ENCODE peak calls at places on chromosomes 16 and 17, in five cellular contexts. H, O, A, P and S are unnamed samples.

GRCh38 chr16:1209081-1209480 is 16.0 kb downstream of the TPSG1 start:
- DNase-seq in H (no peak), O (no peak), A (no peak), P (no peak), S (no peak)

GRCh38 chr17:31548709-31549108 is 157.2 kb downstream of the RAB11FIP4 start:
- DNase-seq in H (no peak), O (no peak), A (no peak), P (no peak), S (no peak)

GRCh38 chr16:81366316-81366932 is 51.7 kb downstream of the GAN start:
- DNase-seq in H (no peak), O (peak), A (no peak), P (peak), S (peak)

GRCh38 chr17:21143695-21144094 is 16.9 kb downstream of the DHRS7B start:
- DNase-seq in H (no peak), O (no peak), A (no peak), P (no peak), S (no peak)

GRCh38 chr17:28338056-28338768 is 2.7 kb downstream of the TNFAIP1 start:
- DNase-seq in H (no peak), O (no peak), A (no peak), P (no peak), S (no peak)

GRCh38 chr16:21614896-21615295 is 15.5 kb downstream of the METTL9 start:
- DNase-seq in H (no peak), O (no peak), A (no peak), P (no peak), S (no peak)

GRCh38 chr17:77120866-77121265 is 19.9 kb upstream of the SEC14L1 start:
- DNase-seq in H (no peak), O (no peak), A (no peak), P (no peak), S (no peak)

GRCh38 chr17:48998557-48999440 is 1.6 kb downstream of the IGF2BP1 start:
- DNase-seq in H (no peak), O (peak), A (no peak), P (peak), S (no peak)

GRCh38 chr16:83013071-83013470 is 386.3 kb downstream of the CDH13 start:
- DNase-seq in H (no peak), O (no peak), A (no peak), P (no peak), S (no peak)

GRCh38 chr16:28915181-28915580 is 9.9 kb downstream of the RABEP2 start:
- DNase-seq in H (no peak), O (peak), A (no peak), P (no peak), S (no peak)

GRCh38 chr17:49471089-49471683 is 23.9 kb upstream of the NGFR start:
- DNase-seq in H (no peak), O (no peak), A (no peak), P (peak), S (no peak)

GRCh38 chr17:74987909-74988711 is 678 bp downstream of the CDR2L start:
- DNase-seq in H (peak), O (peak), A (peak), P (peak), S (no peak)

GRCh38 chr17:76659928-76660614 is 16.5 kb upstream of the ST6GALNAC1 start:
- DNase-seq in H (no peak), O (peak), A (peak), P (no peak), S (peak)

GRCh38 chr16:2486645-2487516 is 12.0 kb downstream of the TBC1D24 start:
- DNase-seq in H (peak), O (no peak), A (peak), P (no peak), S (no peak)

GRCh38 chr16:49592507-49593422 is 219.2 kb downstream of the C16orf78 start:
- DNase-seq in H (peak), O (peak), A (peak), P (peak), S (no peak)

GRCh38 chr16:57138281-57138935 is 46.0 kb downstream of the CPNE2 start:
- DNase-seq in H (no peak), O (no peak), A (no peak), P (no peak), S (no peak)

GRCh38 chr16:10453159-10453510 is 67.3 kb downstream of the ATF7IP2 start:
- DNase-seq in H (no peak), O (no peak), A (no peak), P (no peak), S (no peak)

GRCh38 chr16:29686740-29687327 is 7.9 kb downstream of the QPRT start:
- DNase-seq in H (no peak), O (no peak), A (no peak), P (no peak), S (no peak)

GRCh38 chr17:57356722-57357391 is 100.5 kb downstream of the MSI2 start:
- DNase-seq in H (no peak), O (no peak), A (peak), P (no peak), S (no peak)

GRCh38 chr17:50661348-50661747 is 26.7 kb downstream of the ABCC3 start:
- DNase-seq in H (no peak), O (no peak), A (no peak), P (no peak), S (no peak)

GRCh38 chr16:12646490-12647274 is 157.0 kb downstream of the CPPED1 start:
- DNase-seq in H (no peak), O (peak), A (no peak), P (no peak), S (no peak)

GRCh38 chr17:48123111-48123510 is 15.5 kb downstream of the SNX11 start:
- DNase-seq in H (no peak), O (no peak), A (no peak), P (no peak), S (no peak)

GRCh38 chr17:75642221-75643032 is 9.2 kb downstream of the SMIM5 start:
- DNase-seq in H (no peak), O (no peak), A (peak), P (no peak), S (no peak)

GRCh38 chr17:32341141-32341856 is 674 bp downstream of the C17orf75 start:
- DNase-seq in H (peak), O (peak), A (no peak), P (peak), S (no peak)

GRCh38 chr17:73003487-73003886 is 89.0 kb downstream of the SLC39A11 start:
- DNase-seq in H (no peak), O (peak), A (no peak), P (no peak), S (peak)

GRCh38 chr16:4570688-4571321 is 14.7 kb downstream of the C16orf96 start:
- DNase-seq in H (no peak), O (no peak), A (no peak), P (no peak), S (no peak)

GRCh38 chr17:57662644-57663308 is 82.3 kb downstream of the CCDC182 start:
- DNase-seq in H (peak), O (peak), A (peak), P (peak), S (peak)

GRCh38 chr16:78770353-78771091 is 671.1 kb downstream of the WWOX start:
- DNase-seq in H (peak), O (peak), A (peak), P (peak), S (no peak)

GRCh38 chr17:9016941-9017552 is 4.3 kb upstream of the NTN1 start:
- DNase-seq in H (no peak), O (no peak), A (no peak), P (peak), S (no peak)

GRCh38 chr17:8883353-8883752 is 15.9 kb upstream of the PIK3R6 start:
- DNase-seq in H (no peak), O (no peak), A (no peak), P (no peak), S (no peak)

GRCh38 chr16:66939366-66939765 is 4.0 kb downstream of the CES2 start:
- DNase-seq in H (no peak), O (no peak), A (no peak), P (no peak), S (no peak)

GRCh38 chr16:2766430-2767139 is 10.5 kb downstream of the ELOB start:
- DNase-seq in H (no peak), O (no peak), A (no peak), P (no peak), S (no peak)

GRCh38 chr17:77375917-77376651 is 235.3 kb downstream of the SEC14L1 start:
- DNase-seq in H (peak), O (no peak), A (peak), P (peak), S (no peak)

GRCh38 chr17:59534583-59534982 is 30.8 kb upstream of the DHX40 start:
- DNase-seq in H (no peak), O (peak), A (no peak), P (no peak), S (no peak)

DNA sequence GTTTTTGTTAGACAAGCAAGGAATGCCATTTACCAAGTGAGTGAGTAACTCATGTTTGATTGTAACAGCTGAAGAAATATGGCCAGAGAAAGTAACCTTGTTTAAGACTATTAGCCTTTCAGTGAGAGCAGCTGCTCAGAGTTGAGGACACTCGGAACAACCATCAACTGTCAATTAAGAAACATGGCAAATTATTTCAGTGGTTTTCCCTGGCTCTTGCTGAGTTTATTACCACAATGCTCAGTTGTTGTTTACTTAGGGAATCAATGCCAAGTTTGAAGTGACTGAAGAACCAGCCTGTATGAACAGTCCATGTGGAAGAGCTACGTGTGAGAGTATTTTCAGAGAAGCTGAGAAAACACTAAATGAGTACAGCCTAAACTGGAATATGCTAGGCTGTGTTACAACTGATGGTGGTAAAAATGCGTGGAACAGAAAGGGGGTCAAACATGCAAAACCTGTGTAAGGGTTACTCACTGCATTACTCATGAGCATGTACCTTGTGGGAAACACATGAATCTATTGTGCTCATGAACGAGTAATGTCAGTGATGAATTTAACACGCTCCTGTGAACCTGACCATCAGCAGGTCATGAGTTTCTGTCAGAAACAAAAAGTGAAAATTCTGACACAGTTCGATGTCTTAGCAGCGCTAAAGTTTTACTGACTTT is 33.7 kb downstream of the GNA13 start:
- DNase-seq in H (no peak), O (no peak), A (no peak), P (no peak), S (peak)
- H3K4me3 ChIP-seq in H (no peak), O (no peak), A (no peak), P (no peak), S (peak)

GRCh38 chr16:48426244-48427135 is 41.3 kb upstream of the SIAH1 start:
- DNase-seq in H (no peak), O (no peak), A (no peak), P (no peak), S (no peak)
- H3K4me3 ChIP-seq in H (no peak), O (no peak), A (no peak), P (no peak), S (no peak)

GRCh38 chr17:78714534-78714933 is 67.5 kb downstream of the CYTH1 start:
- DNase-seq in H (no peak), O (no peak), A (no peak), P (no peak), S (no peak)
- H3K4me3 ChIP-seq in H (no peak), O (no peak), A (no peak), P (no peak), S (no peak)

GRCh38 chr17:69729937-69730336 is 315.4 kb downstream of the MAP2K6 start:
- DNase-seq in H (no peak), O (no peak), A (no peak), P (no peak), S (no peak)

GRCh38 chr17:69733171-69734014 is 318.9 kb downstream of the MAP2K6 start:
- DNase-seq in H (no peak), O (peak), A (no peak), P (no peak), S (no peak)

GRCh38 chr17:69725125-69725524 is 310.6 kb downstream of the MAP2K6 start:
- DNase-seq in H (no peak), O (no peak), A (no peak), P (no peak), S (no peak)

GRCh38 chr17:69732272-69732671 is 317.8 kb downstream of the MAP2K6 start:
- DNase-seq in H (no peak), O (no peak), A (no peak), P (no peak), S (no peak)

GRCh38 chr17:69728816-69729215 is 314.3 kb downstream of the MAP2K6 start:
- DNase-seq in H (no peak), O (no peak), A (no peak), P (no peak), S (no peak)
- H3K4me3 ChIP-seq in H (no peak), O (no peak), A (no peak), P (no peak), S (no peak)

GRCh38 chr16:88804552-88805339 is 1.2 kb downstream of the CDT1 start:
- DNase-seq in H (peak), O (no peak), A (no peak), P (no peak), S (no peak)
- H3K4me3 ChIP-seq in H (no peak), O (peak), A (no peak), P (peak), S (peak)

DNA sequence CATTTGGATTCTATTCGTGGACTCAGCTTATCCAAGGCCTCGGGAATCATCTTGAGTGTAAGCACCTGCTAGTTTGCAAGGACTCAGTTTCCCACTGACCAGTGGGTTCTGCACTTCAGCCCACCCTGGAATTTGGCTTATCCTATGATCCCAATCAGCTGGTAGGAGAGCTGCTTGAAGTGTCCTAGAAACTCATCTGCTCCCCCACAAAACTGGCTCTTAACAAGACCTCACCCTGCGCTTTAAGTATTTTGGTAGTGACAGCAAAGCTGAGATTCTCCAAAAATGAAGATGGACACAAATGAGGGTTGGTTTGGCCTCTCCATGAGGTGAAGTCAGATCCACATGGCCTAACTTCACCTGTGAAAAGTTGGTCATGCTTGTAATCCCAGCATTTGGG is 57.3 kb downstream of the NDE1 start:
- DNase-seq in H (no peak), O (no peak), A (no peak), P (no peak), S (no peak)
- H3K4me3 ChIP-seq in H (no peak), O (no peak), A (no peak), P (no peak), S (no peak)

GRCh38 chr17:37519241-37519985 is 29.7 kb downstream of the DUSP14 start:
- DNase-seq in H (no peak), O (no peak), A (no peak), P (no peak), S (no peak)
- H3K4me3 ChIP-seq in H (no peak), O (no peak), A (no peak), P (no peak), S (no peak)

DNA sequence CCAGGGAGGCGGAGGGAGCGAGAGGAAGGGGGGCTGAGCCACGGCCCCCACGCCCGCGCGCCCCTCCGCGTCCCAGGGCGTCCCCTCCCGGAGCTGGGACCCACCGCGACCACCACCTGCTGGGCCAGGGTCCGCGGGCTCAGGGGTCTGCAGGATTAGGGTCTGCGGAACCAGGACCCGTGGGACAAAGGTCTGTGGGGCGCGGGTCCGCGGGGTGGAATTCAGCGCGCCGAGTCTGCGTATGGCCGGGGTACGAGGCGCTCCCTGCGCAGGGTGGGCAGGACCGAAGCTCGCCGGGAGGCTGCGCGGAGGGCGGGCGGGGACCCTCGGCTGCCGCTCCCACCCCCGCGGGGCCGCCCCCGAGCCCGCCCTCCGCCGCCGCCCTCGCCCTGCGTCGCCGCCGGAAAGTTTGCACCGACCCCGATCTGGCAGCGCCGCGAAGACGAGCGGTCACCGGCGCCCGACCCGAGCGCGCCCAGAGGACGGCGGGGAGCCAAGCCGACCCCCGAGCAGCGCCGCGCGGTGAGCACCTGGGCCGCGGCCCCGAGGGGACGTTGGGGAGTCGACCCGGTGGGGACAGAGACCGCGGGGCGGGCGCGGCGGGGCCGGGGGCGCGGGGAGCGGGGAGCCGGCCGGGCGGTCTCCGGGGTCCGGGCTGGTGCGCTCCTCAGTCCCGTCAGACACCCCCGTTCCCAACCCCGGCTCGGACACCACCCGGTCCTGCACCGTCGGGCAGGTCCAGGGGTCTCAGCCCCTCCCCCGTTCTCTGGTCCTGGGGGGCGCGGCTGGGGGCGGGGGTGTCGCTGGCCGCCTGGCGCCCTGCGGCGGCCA is at the start of gene GCGR:
- DNase-seq in H (no peak), O (no peak), A (no peak), P (peak), S (no peak)
- H3K4me3 ChIP-seq in H (no peak), O (peak), A (no peak), P (peak), S (no peak)

GRCh38 chr17:6996256-6997111 is 635 bp downstream of the ALOX12 start:
- DNase-seq in H (no peak), O (no peak), A (no peak), P (no peak), S (no peak)
- H3K4me3 ChIP-seq in H (no peak), O (no peak), A (no peak), P (peak), S (no peak)